ENCODE peak calls at places on chromosome 6, in six cellular contexts. D is upper lobe of right lung, G is heart right ventricle, T is tibial nerve, S is neural progenitor cell, E is cardiac muscle cell. X is an unnamed sample.

GRCh38 chr6:116533233-116533957 is 12.1 kb downstream of the TRAPPC3L start:
- DNase-seq in D (no peak), G (no peak), T (no peak), S (peak; percentile 69), E (no peak), X (no peak)

GRCh38 chr6:45923831-45924391 is 91.7 kb downstream of the CLIC5 start:
- DNase-seq in D (no peak), G (no peak), T (no peak), S (no peak), E (no peak), X (no peak)

GRCh38 chr6:166052837-166053236 is 114.8 kb downstream of the TBXT start:
- DNase-seq in D (no peak), G (no peak), T (no peak), S (no peak), E (no peak), X (no peak)

GRCh38 chr6:53866231-53866630 is 71.4 kb downstream of the LRRC1 start:
- DNase-seq in D (no peak), G (no peak), T (no peak), S (no peak), E (no peak), X (no peak)

GRCh38 chr6:17635568-17635967 is 35.5 kb downstream of the FAM8A1 start:
- DNase-seq in D (no peak), G (no peak), T (no peak), S (no peak), E (no peak), X (no peak)

GRCh38 chr6:70734381-70734780 is 66.7 kb downstream of the SMAP1 start:
- DNase-seq in D (no peak), G (no peak), T (no peak), S (no peak), E (no peak), X (no peak)

GRCh38 chr6:150410906-150411305 is 42.1 kb downstream of the IYD start:
- DNase-seq in D (no peak), G (no peak), T (no peak), S (no peak), E (no peak), X (no peak)

GRCh38 chr6:166257911-166258318 is 50.3 kb downstream of the PRR18 start:
- DNase-seq in D (no peak), G (no peak), T (no peak), S (no peak), E (no peak), X (no peak)

GRCh38 chr6:14664112-14664592 is 546.6 kb downstream of the CD83 start:
- DNase-seq in D (no peak), G (no peak), T (no peak), S (no peak), E (no peak), X (no peak)

GRCh38 chr6:3471286-3471685 is 14.4 kb upstream of the SLC22A23 start:
- DNase-seq in D (no peak), G (no peak), T (no peak), S (no peak), E (no peak), X (no peak)

GRCh38 chr6:170368544-170368943 is 62.0 kb downstream of the FAM120B start:
- DNase-seq in D (no peak), G (no peak), T (no peak), S (no peak), E (no peak), X (no peak)

GRCh38 chr6:18585032-18585573 is 198.0 kb downstream of the RNF144B start:
- DNase-seq in D (no peak), G (no peak), T (no peak), S (no peak), E (peak; percentile 14), X (no peak)

GRCh38 chr6:108712946-108713345 is 135.3 kb upstream of the ARMC2 start:
- DNase-seq in D (no peak), G (no peak), T (no peak), S (no peak), E (no peak), X (no peak)

GRCh38 chr6:155120034-155120433 is 124.9 kb downstream of the TIAM2 start:
- DNase-seq in D (no peak), G (no peak), T (no peak), S (peak; percentile 79), E (no peak), X (no peak)

GRCh38 chr6:287500-287883 is 4.8 kb upstream of the DUSP22 start:
- DNase-seq in D (no peak), G (no peak), T (no peak), S (no peak), E (no peak), X (no peak)

GRCh38 chr6:104952911-104953409 is 3.9 kb upstream of the LIN28B start:
- DNase-seq in D (no peak), G (no peak), T (no peak), S (peak; percentile 85), E (peak; percentile 62), X (no peak)

GRCh38 chr6:82144852-82145332 is 102.7 kb downstream of the IBTK start:
- DNase-seq in D (no peak), G (peak; percentile 18), T (peak; percentile 59), S (peak; percentile 11), E (peak; percentile 32), X (no peak)

GRCh38 chr6:135739288-135739687 is 112.2 kb upstream of the PDE7B start:
- DNase-seq in D (no peak), G (no peak), T (no peak), S (no peak), E (no peak), X (no peak)

GRCh38 chr6:88220493-88220892 is 54.3 kb upstream of the CNR1 start:
- DNase-seq in D (no peak), G (no peak), T (no peak), S (peak; percentile 49), E (peak; percentile 66), X (no peak)

GRCh38 chr6:158244373-158244772 is 67.9 kb upstream of the TULP4 start:
- DNase-seq in D (no peak), G (no peak), T (no peak), S (peak; percentile 13), E (no peak), X (no peak)

GRCh38 chr6:163260111-163260895 is 154.2 kb upstream of the QKI start:
- DNase-seq in D (no peak), G (peak; percentile 55), T (no peak), S (peak; percentile 68), E (peak; percentile 35), X (no peak)

GRCh38 chr6:45478235-45478634 is 100.5 kb upstream of the SUPT3H start:
- DNase-seq in D (no peak), G (no peak), T (no peak), S (no peak), E (no peak), X (no peak)

GRCh38 chr6:45697605-45698004 is 318.1 kb downstream of the CLIC5 start:
- DNase-seq in D (no peak), G (no peak), T (no peak), S (peak; percentile 46), E (no peak), X (no peak)

GRCh38 chr6:170224694-170225660 is 65.9 kb downstream of the DLL1 start:
- DNase-seq in D (peak; percentile 66), G (no peak), T (no peak), S (peak; percentile 45), E (peak; percentile 70), X (no peak)

GRCh38 chr6:77657365-77657764 is 4.5 kb downstream of the MEI4 start:
- DNase-seq in D (no peak), G (no peak), T (no peak), S (peak; percentile 76), E (no peak), X (no peak)

GRCh38 chr6:14747881-14748520 is 497.9 kb upstream of the JARID2 start:
- DNase-seq in D (no peak), G (no peak), T (no peak), S (no peak), E (no peak), X (no peak)

DNA sequence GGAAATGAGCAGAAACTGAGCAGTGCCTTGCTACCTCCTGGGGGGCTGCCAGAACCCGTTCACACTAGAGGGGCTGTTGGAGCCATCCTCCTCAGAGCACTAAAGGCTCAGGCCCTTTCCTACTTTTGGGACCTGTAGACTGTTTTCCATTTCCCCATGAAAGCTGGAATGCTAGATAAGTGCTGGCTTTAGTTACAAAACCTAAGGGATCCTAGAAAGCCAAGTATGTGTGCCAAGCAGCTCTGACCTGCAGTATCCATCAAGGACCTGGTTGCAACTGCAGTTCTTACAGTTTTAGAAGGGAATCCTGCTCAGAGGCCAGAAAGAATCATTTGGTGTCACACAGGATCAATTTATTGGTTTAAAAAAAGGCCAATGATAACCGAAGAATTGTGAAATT is 176.7 kb upstream of the COL21A1 start:
- DNase-seq in D (no peak), G (no peak), T (no peak), S (no peak), E (peak; percentile 51), X (no peak)
- H3K27me3 ChIP-seq in D (no peaks in the 10 kb centered on the region), G (no peaks in the 10 kb centered on the region), T (no peaks in the 10 kb centered on the region), S (no peaks in the 10 kb centered on the region), E (peaks cover 79% of the 10 kb centered on the region), X (no peaks in the 10 kb centered on the region)

GRCh38 chr6:83867527-83868161 is 8.2 kb downstream of the CYB5R4 start:
- DNase-seq in D (peak; percentile 72), G (peak; percentile 19), T (peak; percentile 34), S (peak; percentile 41), E (no peak), X (no peak)
- H3K27ac ChIP-seq in D (no peak overlapping the region), G (no peak overlapping the region), T (no peak overlapping the region), S (no peak overlapping the region), E (no peak overlapping the region), X (no peak overlapping the region)

GRCh38 chr6:72367439-72367838 is 254.4 kb upstream of the KCNQ5 start:
- DNase-seq in D (no peak), G (no peak), T (no peak), S (no peak), E (no peak), X (no peak)
- H3K4me3 ChIP-seq in D (no peak overlapping the region), G (no peak overlapping the region), T (no peak overlapping the region), S (no peak overlapping the region), E (no peak overlapping the region), X (no peak overlapping the region)

GRCh38 chr6:27293436-27294152 is 18.5 kb downstream of the POM121L2 start:
- DNase-seq in D (no peak), G (no peak), T (no peak), S (peak; percentile 72), E (peak; percentile 25), X (no peak)
- H3K27me3 ChIP-seq in D (peaks cover 100% of the 10 kb centered on the region), G (peaks cover 100% of the 10 kb centered on the region), T (peaks cover 3% of the 10 kb centered on the region), S (peaks cover 96% of the 10 kb centered on the region), E (peaks cover 97% of the 10 kb centered on the region), X (peaks cover 79% of the 10 kb centered on the region)

GRCh38 chr6:85676086-85676729 is 33.5 kb upstream of the SYNCRIP start:
- DNase-seq in D (no peak), G (no peak), T (no peak), S (no peak), E (no peak), X (no peak)
- H3K27ac ChIP-seq in D (peak overlapping the region; percentile 6), G (peak overlapping the region; percentile 92), T (peak overlapping the region; percentile 93), S (no peak overlapping the region), E (no peak overlapping the region), X (peak overlapping the region; percentile 18)

GRCh38 chr6:13395272-13396237 is 67.2 kb upstream of the TBC1D7 start:
- DNase-seq in D (no peak), G (peak; percentile 57), T (peak; percentile 71), S (no peak), E (peak; percentile 73), X (no peak)
- H3K4me3 ChIP-seq in D (no peak overlapping the region), G (no peak overlapping the region), T (no peak overlapping the region), S (no peak overlapping the region), E (no peak overlapping the region), X (no peak overlapping the region)

DNA sequence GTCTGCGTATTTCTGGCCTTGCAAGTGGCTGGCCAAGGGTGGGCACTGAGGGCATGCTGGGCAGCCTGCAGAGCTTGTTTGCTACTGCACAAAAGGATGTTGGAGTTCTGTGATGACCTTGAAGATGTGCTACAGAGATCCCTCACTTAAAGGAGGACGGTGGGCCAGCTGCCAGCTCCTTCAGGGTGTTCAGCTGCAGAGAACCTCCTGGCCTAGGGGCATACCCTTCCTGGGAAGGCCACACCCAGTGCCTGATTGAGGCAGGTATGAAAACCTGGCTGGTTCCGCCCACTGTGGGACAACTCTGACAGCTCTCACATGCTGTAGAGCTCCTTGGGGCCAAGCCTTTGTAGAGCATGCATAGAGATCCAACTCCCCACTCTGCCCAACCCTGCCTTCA is 3.0 kb upstream of the KCNK17 start:
- DNase-seq in D (no peak), G (no peak), T (no peak), S (no peak), E (no peak), X (no peak)
- H3K27me3 ChIP-seq in D (peaks cover 22% of the 10 kb centered on the region), G (peaks cover 33% of the 10 kb centered on the region), T (no peaks in the 10 kb centered on the region), S (peaks cover 57% of the 10 kb centered on the region), E (peaks cover 48% of the 10 kb centered on the region), X (peaks cover 13% of the 10 kb centered on the region)